ENCODE peak calls at places on chromosomes 11 and 22, in four cellular contexts. U is epithelial cell of esophagus, R is hepatocyte, I is neural crest cell. P is an unnamed sample.

GRCh38 chr11:34433899-34434298 is 4.8 kb upstream of the CAT start:
- DNase-seq in U (peak), R (peak), I (no peak), P (no peak)

GRCh38 chr11:3089236-3090061 is 32.2 kb upstream of the CARS1 start:
- DNase-seq in U (no peak), R (no peak), I (no peak), P (no peak)

GRCh38 chr11:126597041-126597440 is 241.6 kb downstream of the ST3GAL4 start:
- DNase-seq in U (no peak), R (no peak), I (no peak), P (no peak)

GRCh38 chr11:46363455-46363920 is 16.2 kb downstream of the DGKZ start:
- DNase-seq in U (peak), R (no peak), I (no peak), P (no peak)

GRCh38 chr22:35629406-35630234 is 12.5 kb upstream of the MB start:
- DNase-seq in U (peak), R (peak), I (no peak), P (no peak)

GRCh38 chr22:50171965-50172421 is 1.5 kb downstream of the PANX2 start:
- DNase-seq in U (no peak), R (no peak), I (no peak), P (no peak)

GRCh38 chr11:68843052-68843561 is 1.4 kb upstream of the CPT1A start:
- DNase-seq in U (no peak), R (no peak), I (no peak), P (peak)

GRCh38 chr11:61913699-61914395 is 3.5 kb downstream of the RAB3IL1 start:
- DNase-seq in U (no peak), R (no peak), I (no peak), P (peak)

GRCh38 chr22:23910496-23911190 is 16.5 kb downstream of the MIF start:
- DNase-seq in U (no peak), R (no peak), I (no peak), P (no peak)

GRCh38 chr11:107957109-107957588 is 28.9 kb downstream of the RAB39A start:
- DNase-seq in U (no peak), R (no peak), I (no peak), P (no peak)

GRCh38 chr22:38454361-38455062 is 487 bp downstream of the KCNJ4 start:
- DNase-seq in U (no peak), R (no peak), I (no peak), P (no peak)

GRCh38 chr11:104541706-104542105 is 356.6 kb downstream of the CASP12 start:
- DNase-seq in U (no peak), R (no peak), I (no peak), P (no peak)

GRCh38 chr11:131253885-131254204 is 116.6 kb upstream of the NTM start:
- DNase-seq in U (no peak), R (peak), I (peak), P (no peak)

GRCh38 chr11:61950035-61950547 is at the start of gene BEST1:
- DNase-seq in U (no peak), R (no peak), I (no peak), P (no peak)

GRCh38 chr11:134385774-134386565 is 26.1 kb downstream of the B3GAT1 start:
- DNase-seq in U (peak), R (peak), I (no peak), P (no peak)

GRCh38 chr11:34206598-34207300 is 101.3 kb downstream of the NAT10 start:
- DNase-seq in U (no peak), R (peak), I (no peak), P (no peak)

GRCh38 chr11:14203392-14203791 is 155.6 kb downstream of the RRAS2 start:
- DNase-seq in U (no peak), R (no peak), I (no peak), P (no peak)

GRCh38 chr11:61041755-61042518 is 60.4 kb upstream of the CD5 start:
- DNase-seq in U (no peak), R (peak), I (peak), P (no peak)

GRCh38 chr11:103528596-103528995 is 419.4 kb downstream of the DYNC2H1 start:
- DNase-seq in U (no peak), R (no peak), I (no peak), P (no peak)

GRCh38 chr22:33983558-33983957 is 63.3 kb upstream of the LARGE1 start:
- DNase-seq in U (no peak), R (no peak), I (no peak), P (no peak)

GRCh38 chr11:77377734-77378133 is 76.2 kb upstream of the GDPD4 start:
- DNase-seq in U (no peak), R (no peak), I (no peak), P (no peak)

GRCh38 chr22:46908641-46909107 is 146.2 kb downstream of the TBC1D22A start:
- DNase-seq in U (no peak), R (no peak), I (no peak), P (no peak)

GRCh38 chr22:49210606-49211005 is 617.1 kb downstream of the BRD1 start:
- DNase-seq in U (no peak), R (no peak), I (no peak), P (no peak)

GRCh38 chr11:70885281-70885680 is 367.1 kb downstream of the SHANK2 start:
- DNase-seq in U (no peak), R (no peak), I (no peak), P (no peak)

GRCh38 chr11:12474871-12475270 is 97.5 kb downstream of the PARVA start:
- DNase-seq in U (no peak), R (no peak), I (no peak), P (no peak)

GRCh38 chr11:30586251-30587144 is at the start of gene MPPED2:
- DNase-seq in U (peak), R (peak), I (peak), P (peak)

GRCh38 chr11:30561691-30562412 is 24.3 kb downstream of the MPPED2 start:
- DNase-seq in U (no peak), R (no peak), I (no peak), P (no peak)

GRCh38 chr11:95419915-95420314 is 188.9 kb upstream of the SESN3 start:
- DNase-seq in U (peak), R (peak), I (no peak), P (no peak)

GRCh38 chr11:2825261-2825885 is 60.2 kb downstream of the CDKN1C start:
- DNase-seq in U (no peak), R (peak), I (no peak), P (no peak)

GRCh38 chr11:27282806-27283205 is 80.2 kb downstream of the CCDC34 start:
- DNase-seq in U (no peak), R (no peak), I (no peak), P (no peak)

GRCh38 chr22:22166941-22167713 is 77.5 kb upstream of the VPREB1 start:
- DNase-seq in U (no peak), R (no peak), I (no peak), P (no peak)

GRCh38 chr11:116471608-116472007 is 301.2 kb downstream of the BUD13 start:
- DNase-seq in U (peak), R (peak), I (no peak), P (no peak)

GRCh38 chr11:118640332-118641154 is 33.1 kb downstream of the PHLDB1 start:
- DNase-seq in U (peak), R (no peak), I (no peak), P (no peak)
- TF ChIP-seq CTCF in U (peak), R (no peak), I (no peak), P (no peak)

GRCh38 chr11:20397281-20397680 is 9.8 kb downstream of the PRMT3 start:
- DNase-seq in U (peak), R (peak), I (no peak), P (no peak)
- TF ChIP-seq CTCF in U (peak), R (peak), I (peak), P (no peak)

GRCh38 chr11:8307601-8308000 is 43.9 kb upstream of the LMO1 start:
- DNase-seq in U (no peak), R (no peak), I (no peak), P (no peak)
- TF ChIP-seq CTCF in U (no peak), R (no peak), I (no peak), P (no peak)

GRCh38 chr11:1554981-1555712 is 16.9 kb downstream of the DUSP8 start:
- DNase-seq in U (no peak), R (no peak), I (no peak), P (no peak)

GRCh38 chr11:1555713-1556153 is 16.3 kb downstream of the DUSP8 start:
- DNase-seq in U (no peak), R (no peak), I (no peak), P (no peak)

GRCh38 chr11:1557168-1557884 is 14.7 kb downstream of the DUSP8 start:
- DNase-seq in U (no peak), R (no peak), I (no peak), P (no peak)

GRCh38 chr11:1556278-1557167 is 15.5 kb downstream of the DUSP8 start:
- DNase-seq in U (no peak), R (no peak), I (no peak), P (no peak)

DNA sequence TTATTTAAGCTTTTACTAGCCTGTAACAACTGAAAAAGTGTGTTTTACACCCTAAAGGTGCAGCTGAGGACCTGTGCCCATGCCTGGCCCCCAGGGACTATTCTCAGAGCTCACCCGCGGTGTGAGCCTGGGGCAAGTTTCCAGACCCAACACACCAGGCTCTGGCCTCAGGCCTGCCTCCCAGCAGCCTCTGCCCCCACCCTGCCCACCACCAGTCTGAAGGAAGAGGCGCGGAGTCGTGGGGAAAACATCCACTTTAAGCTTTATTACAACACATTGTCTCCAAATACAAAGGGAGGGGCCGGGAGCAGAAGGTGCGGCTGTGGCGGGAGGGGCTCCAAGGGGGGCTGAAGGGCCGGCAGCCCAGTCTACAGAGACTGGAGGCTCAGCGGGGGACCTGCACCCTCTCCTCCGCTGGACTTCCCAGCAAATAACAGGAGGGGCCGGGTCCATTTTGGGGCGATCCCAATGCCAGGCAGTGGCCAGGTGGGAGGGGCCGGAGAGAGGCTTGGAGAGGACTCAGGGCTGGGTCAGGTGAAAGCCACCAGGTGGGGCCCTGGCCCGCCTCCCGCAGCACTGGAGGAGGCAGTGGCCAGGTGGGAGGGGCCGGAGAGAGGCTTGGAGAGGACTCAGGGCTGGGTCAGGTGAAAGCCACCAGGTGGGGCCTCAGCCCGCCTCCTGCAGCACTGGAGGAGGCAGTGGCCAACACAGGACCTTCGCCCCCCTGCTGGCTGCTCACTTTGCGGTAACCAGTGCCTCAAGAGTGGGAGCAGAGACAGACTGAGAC is 18.1 kb downstream of the DUSP8 start:
- DNase-seq in U (no peak), R (peak), I (no peak), P (no peak)
- TF ChIP-seq CTCF in U (no peak), R (peak), I (no peak), P (no peak)

GRCh38 chr22:43782448-43782847 is 29.7 kb downstream of the EFCAB6 start:
- DNase-seq in U (no peak), R (no peak), I (no peak), P (no peak)

GRCh38 chr22:43789452-43789851 is 22.7 kb downstream of the EFCAB6 start:
- DNase-seq in U (peak), R (peak), I (no peak), P (no peak)

GRCh38 chr22:43783777-43784176 is 28.3 kb downstream of the EFCAB6 start:
- DNase-seq in U (no peak), R (no peak), I (no peak), P (no peak)
- TF ChIP-seq CTCF in U (no peak), R (no peak), I (peak), P (no peak)

DNA sequence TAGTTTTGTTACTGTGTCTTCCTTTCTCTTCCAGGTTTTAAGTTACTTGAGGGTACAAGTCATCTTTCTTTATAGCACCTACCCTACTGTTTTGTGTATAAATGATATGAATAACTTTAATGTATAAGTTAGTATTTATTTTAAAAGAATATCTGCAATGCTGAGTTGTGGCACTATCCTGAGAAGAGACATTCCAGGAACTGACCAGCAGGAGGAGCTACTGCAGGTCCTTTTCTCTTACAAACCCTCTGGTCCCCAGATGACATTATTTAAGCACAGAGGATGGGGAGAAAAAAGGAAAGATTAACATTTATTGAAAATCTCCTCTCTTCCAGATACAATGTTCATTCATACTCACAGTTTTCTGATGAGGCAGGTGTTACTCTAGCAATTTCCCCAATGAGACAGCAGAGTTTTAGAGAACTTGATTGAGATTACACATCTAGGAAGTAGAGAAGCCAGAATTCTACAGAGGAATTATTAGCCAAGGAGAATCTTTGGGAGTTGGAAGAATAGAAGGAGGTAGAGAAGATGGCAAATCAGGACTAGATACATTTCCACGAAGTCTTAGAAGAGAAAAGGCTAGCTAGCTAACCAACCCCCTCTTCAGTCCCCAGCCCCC is 541.2 kb upstream of the API5 start:
- DNase-seq in U (peak), R (peak), I (peak), P (no peak)
- TF ChIP-seq CTCF in U (peak), R (peak), I (peak), P (no peak)

DNA sequence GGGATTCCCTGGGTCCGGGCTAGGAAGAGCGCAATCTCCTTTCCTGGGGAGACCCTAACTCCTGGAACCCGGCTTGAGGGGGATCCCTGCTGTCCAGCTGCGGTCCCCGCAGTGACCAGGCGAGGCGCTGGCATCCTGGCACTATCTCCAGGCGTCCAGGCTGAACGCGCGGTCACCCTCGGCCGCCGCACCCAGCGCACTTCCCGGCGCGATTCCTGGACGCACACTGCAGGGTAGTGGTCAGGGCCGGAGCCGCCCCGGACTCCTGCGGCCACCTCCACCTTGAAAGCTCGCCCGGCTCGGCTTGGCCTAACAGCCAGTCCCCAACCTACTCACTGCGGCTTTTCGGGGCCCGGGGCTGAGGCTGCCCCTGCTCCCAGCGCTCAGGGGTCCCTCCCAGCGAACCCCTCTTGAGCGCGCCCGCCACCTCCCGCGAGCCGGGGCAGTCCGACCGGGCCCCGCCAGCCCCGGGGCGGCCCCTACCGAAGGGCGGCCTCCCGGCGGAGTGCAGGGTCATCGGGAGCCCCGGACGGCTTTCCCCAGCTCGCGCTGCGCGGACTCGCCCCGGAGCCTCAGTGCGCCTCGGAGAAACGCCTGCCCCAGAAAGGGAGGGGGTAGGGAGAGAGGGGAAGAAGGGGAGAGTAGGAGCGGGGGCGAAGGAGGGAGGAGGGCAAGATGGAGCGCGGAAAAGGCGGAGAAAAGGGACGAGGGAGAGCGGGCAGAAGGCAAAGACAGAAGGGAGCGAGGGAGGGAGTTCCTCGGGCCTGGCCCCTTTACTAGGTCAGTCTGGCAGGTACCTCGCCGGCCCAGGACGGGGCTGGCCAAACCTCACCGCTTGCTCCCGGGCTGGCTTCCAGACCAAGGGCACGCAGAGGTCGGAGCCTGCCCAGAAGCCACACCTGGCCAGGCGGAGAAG is 1.0 kb downstream of the POU2AF3 start:
- DNase-seq in U (peak), R (peak), I (peak), P (peak)
- TF ChIP-seq CTCF in U (peak), R (peak), I (peak), P (no peak)

GRCh38 chr11:5269715-5270147 is at the start of gene HBE1:
- DNase-seq in U (no peak), R (no peak), I (no peak), P (no peak)
- TF ChIP-seq CTCF in U (no peak), R (no peak), I (no peak), P (no peak)

GRCh38 chr22:30882181-30882771 is 86.3 kb downstream of the MORC2 start:
- DNase-seq in U (no peak), R (no peak), I (no peak), P (no peak)
- TF ChIP-seq CTCF in U (no peak), R (no peak), I (no peak), P (no peak)

P was measured in activated B cell treated with CpG ODN at 0.5 μM for 24 hours.